ENCODE peak calls at places on chromosomes 12 and 14, in four cellular contexts. A is psoas muscle, O is A549, T is suprapubic skin. N is an unnamed sample. For H3K4me1, the result is how much of the 10 kb centered on the place peaks cover.

GRCh38 chr14:73718742-73719251 is 4.6 kb upstream of the PNMA1 start:
- DNase-seq in A (no peak), O (no peak), T (no peak), N (no peak)

GRCh38 chr12:132579747-132580146 is 30.6 kb downstream of the LRCOL1 start:
- DNase-seq in A (no peak), O (no peak), T (no peak), N (no peak)

GRCh38 chr12:132432721-132433577 is 57.0 kb upstream of the FBRSL1 start:
- DNase-seq in O (no peak), T (no peak), A (peak), N (no peak)

GRCh38 chr12:75721231-75721641 is 209.8 kb upstream of the KRR1 start:
- DNase-seq in O (no peak), A (no peak), T (no peak), N (no peak)

GRCh38 chr14:60151715-60152114 is 13.5 kb downstream of the DHRS7 start:
- DNase-seq in A (peak), T (peak), O (peak), N (no peak)

GRCh38 chr12:115199831-115200230 is 515.9 kb upstream of the TBX3 start:
- DNase-seq in T (no peak), A (no peak), O (no peak), N (no peak)

GRCh38 chr14:79584679-79585078 is 626.6 kb downstream of the DIO2 start:
- DNase-seq in A (no peak), T (no peak), O (peak), N (no peak)

GRCh38 chr14:90580381-90581335 is 183.8 kb downstream of the CALM1 start:
- DNase-seq in O (no peak), A (no peak), T (no peak), N (no peak)

GRCh38 chr14:72711936-72712335 is 182.0 kb downstream of the DPF3 start:
- DNase-seq in A (no peak), O (no peak), T (no peak), N (no peak)

GRCh38 chr14:36979863-36980262 is 192.5 kb downstream of the SLC25A21 start:
- DNase-seq in T (no peak), O (no peak), A (no peak), N (no peak)
- H3K27ac ChIP-seq in T (no peak), O (peak), A (no peak), N (no peak)

GRCh38 chr12:124992874-124993567 is 424 bp upstream of the BRI3BP start:
- DNase-seq in T (no peak), O (peak), A (no peak), N (peak)
- TF ChIP-seq CTCF in T (no peak), O (peak), A (no peak), N (peak)

GRCh38 chr12:46209914-46210834 is 58.7 kb downstream of the SLC38A1 start:
- DNase-seq in O (no peak), A (peak), T (no peak), N (no peak)
- H3K4me1 ChIP-seq in O (under half), A (under half), T (under half), N (under half)

GRCh38 chr12:106126441-106127288 is 12.1 kb downstream of the NUAK1 start:
- DNase-seq in A (no peak), O (peak), T (no peak), N (no peak)
- H3K27ac ChIP-seq in A (peak), O (peak), T (peak), N (no peak)

DNA sequence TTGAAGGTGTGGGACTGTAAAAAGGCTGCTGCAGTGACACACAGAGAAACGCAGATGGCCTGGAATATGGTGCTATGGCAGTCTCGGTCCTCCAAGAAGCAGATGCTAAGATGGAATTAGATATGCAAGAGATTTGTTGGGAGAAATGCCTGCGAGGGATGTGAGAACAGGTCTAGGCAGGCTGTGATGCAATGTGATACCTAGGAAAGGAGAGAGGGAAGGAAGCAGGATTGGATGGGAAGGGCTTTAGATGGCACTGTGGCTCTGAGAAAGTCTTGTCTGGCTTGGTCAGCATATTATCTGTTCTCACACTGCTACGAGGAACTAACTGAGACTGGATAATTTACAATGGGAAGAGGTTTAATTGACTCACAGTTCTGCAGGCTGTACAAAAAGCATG is 374.4 kb downstream of the BCAT1 start:
- DNase-seq in O (no peak), T (no peak), A (no peak), N (no peak)
- TF ChIP-seq CTCF in O (no peak), T (no peak), A (no peak), N (no peak)

GRCh38 chr12:40444174-40444573 is 219.4 kb downstream of the LRRK2 start:
- DNase-seq in T (no peak), O (peak), A (no peak), N (no peak)

GRCh38 chr12:40451661-40452060 is 226.9 kb downstream of the LRRK2 start:
- DNase-seq in A (no peak), O (no peak), T (no peak), N (no peak)

GRCh38 chr12:40446385-40446784 is 221.6 kb downstream of the LRRK2 start:
- DNase-seq in A (no peak), T (no peak), O (peak), N (peak)
- H3K4me1 ChIP-seq in A (under half), T (under half), O (under half), N (under half)

GRCh38 chr14:87935895-87936294 is 57.1 kb downstream of the GALC start:
- DNase-seq in A (no peak), T (no peak), O (no peak), N (no peak)

GRCh38 chr14:87935081-87935828 is 57.7 kb downstream of the GALC start:
- DNase-seq in A (no peak), O (no peak), T (no peak), N (no peak)

GRCh38 chr14:87934185-87934584 is 58.8 kb downstream of the GALC start:
- DNase-seq in T (no peak), O (peak), A (no peak), N (no peak)
- H3K27ac ChIP-seq in T (no peak), O (no peak), A (no peak), N (no peak)